ENCODE peak calls at places on chromosomes 16 and 17, in eight cellular contexts. P, J, E, A, Q, Y, T and B are unnamed samples.

GRCh38 chr16:4733211-4733742 is 794 bp downstream of the ANKS3 start:
- DNase-seq in Q (no peak), T (peak; percentile 41), E (no peak), P (no peak), J (no peak), A (no peak), Y (no peak), B (no peak)

GRCh38 chr16:80614908-80615696 is 74.3 kb downstream of the DYNLRB2 start:
- DNase-seq in J (no peak), E (no peak), Y (no peak), A (peak; percentile 53), T (no peak), Q (no peak), P (peak; percentile 33), B (no peak)

GRCh38 chr16:69724981-69725479 is 1.3 kb downstream of the NQO1 start:
- DNase-seq in A (no peak), T (no peak), E (no peak), J (no peak), P (peak; percentile 38), Q (no peak), Y (no peak), B (no peak)

GRCh38 chr17:60901806-60902205 is 224.2 kb downstream of the BCAS3 start:
- DNase-seq in A (no peak), T (no peak), Q (no peak), J (no peak), E (no peak), Y (no peak), P (peak; percentile 71), B (no peak)

GRCh38 chr16:84881702-84882521 is 62.1 kb downstream of the CRISPLD2 start:
- DNase-seq in J (no peak), Y (no peak), T (no peak), E (no peak), Q (no peak), P (peak; percentile 92), A (peak; percentile 61), B (peak; percentile 70)

GRCh38 chr16:9360075-9360474 is 268.6 kb downstream of the HAPSTR1 start:
- DNase-seq in Y (no peak), P (no peak), E (no peak), A (no peak), J (no peak), Q (no peak), T (no peak), B (no peak)

GRCh38 chr16:72291121-72291520 is 119.2 kb upstream of the PMFBP1 start:
- DNase-seq in E (no peak), J (no peak), A (peak; percentile 6), Q (no peak), Y (no peak), T (no peak), P (peak; percentile 77), B (no peak)

GRCh38 chr17:79306688-79307323 is 232.2 kb downstream of the ENGASE start:
- DNase-seq in E (no peak), P (peak; percentile 5), Q (no peak), Y (peak; percentile 68), A (no peak), T (peak; percentile 70), J (no peak), B (no peak)

GRCh38 chr17:41404024-41404651 is 6.7 kb upstream of the KRT31 start:
- DNase-seq in Q (no peak), J (no peak), T (no peak), E (no peak), A (peak; percentile 77), Y (no peak), P (peak; percentile 80), B (peak; percentile 90)

GRCh38 chr16:48556913-48557351 is 53.0 kb downstream of the N4BP1 start:
- DNase-seq in A (no peak), Q (no peak), Y (no peak), T (no peak), E (no peak), J (no peak), P (peak; percentile 74), B (peak; percentile 12)

GRCh38 chr17:39765159-39765558 is 27.4 kb downstream of the GRB7 start:
- DNase-seq in T (no peak), J (no peak), Y (no peak), A (no peak), P (no peak), Q (no peak), E (no peak), B (no peak)

GRCh38 chr17:52227926-52228325 is 69.4 kb upstream of the CA10 start:
- DNase-seq in T (no peak), P (no peak), E (no peak), A (no peak), Y (no peak), Q (no peak), J (no peak), B (no peak)

GRCh38 chr17:78267257-78268073 is 36.0 kb downstream of the TMEM235 start:
- DNase-seq in P (no peak), T (no peak), J (no peak), Q (no peak), Y (no peak), A (no peak), E (no peak), B (no peak)

GRCh38 chr17:28335959-28336871 is 654 bp downstream of the TNFAIP1 start:
- DNase-seq in E (peak; percentile 49), T (no peak), Q (peak; percentile 64), J (peak; percentile 89), Y (peak; percentile 68), A (peak; percentile 77), P (peak; percentile 96), B (peak; percentile 83)

GRCh38 chr16:86073763-86074493 is 175.0 kb downstream of the IRF8 start:
- DNase-seq in T (peak; percentile 53), E (no peak), J (no peak), P (no peak), Y (no peak), A (no peak), Q (peak; percentile 4), B (no peak)

GRCh38 chr17:68296217-68297140 is 5.2 kb downstream of the ARSG start:
- DNase-seq in Y (peak; percentile 49), J (no peak), A (no peak), T (no peak), E (no peak), P (no peak), Q (peak; percentile 52), B (peak; percentile 53)
- H3K4me3 ChIP-seq in Y (no peak overlapping the region), J (no peak overlapping the region), A (no peak overlapping the region), T (no peak overlapping the region), E (no peak overlapping the region), P (no peak overlapping the region), Q (no peak overlapping the region), B (no peak overlapping the region)

GRCh38 chr17:2175294-2175628 is 120.4 kb downstream of the HIC1 start:
- DNase-seq in J (no peak), E (no peak), Y (no peak), Q (no peak), T (no peak), A (no peak), P (peak; percentile 65), B (no peak)
- H3K4me3 ChIP-seq in J (no peak overlapping the region), E (no peak overlapping the region), Y (no peak overlapping the region), Q (no peak overlapping the region), T (no peak overlapping the region), A (no peak overlapping the region), P (no peak overlapping the region), B (no peak overlapping the region)

GRCh38 chr16:50276128-50276444 is 9.7 kb downstream of the ADCY7 start:
- DNase-seq in Q (no peak), J (no peak), T (peak; percentile 57), A (no peak), E (no peak), P (no peak), Y (no peak), B (no peak)
- H3K4me3 ChIP-seq in Q (no peak overlapping the region), J (no peak overlapping the region), T (peak overlapping the region; percentile 58), A (no peak overlapping the region), E (no peak overlapping the region), P (no peak overlapping the region), Y (no peak overlapping the region), B (no peak overlapping the region)

GRCh38 chr17:82228278-82228841 is 482 bp upstream of the SLC16A3 start:
- DNase-seq in T (peak; percentile 96), P (no peak), Q (peak; percentile 80), Y (peak; percentile 72), J (no peak), A (no peak), E (no peak), B (no peak)
- H3K4me3 ChIP-seq in T (peak overlapping the region; percentile 83), P (peak overlapping the region; percentile 80), Q (peak overlapping the region; percentile 63), Y (peak overlapping the region; percentile 61), J (no peak overlapping the region), A (peak overlapping the region; percentile 65), E (peak overlapping the region; percentile 41), B (peak overlapping the region; percentile 55)

GRCh38 chr17:57551321-57552079 is 193.6 kb downstream of the CCDC182 start:
- DNase-seq in Q (peak; percentile 82), J (peak; percentile 76), Y (peak; percentile 43), A (no peak), T (no peak), P (no peak), E (no peak), B (no peak)
- H3K4me3 ChIP-seq in Q (no peak overlapping the region), J (no peak overlapping the region), Y (no peak overlapping the region), A (no peak overlapping the region), T (no peak overlapping the region), P (no peak overlapping the region), E (no peak overlapping the region), B (no peak overlapping the region)

DNA sequence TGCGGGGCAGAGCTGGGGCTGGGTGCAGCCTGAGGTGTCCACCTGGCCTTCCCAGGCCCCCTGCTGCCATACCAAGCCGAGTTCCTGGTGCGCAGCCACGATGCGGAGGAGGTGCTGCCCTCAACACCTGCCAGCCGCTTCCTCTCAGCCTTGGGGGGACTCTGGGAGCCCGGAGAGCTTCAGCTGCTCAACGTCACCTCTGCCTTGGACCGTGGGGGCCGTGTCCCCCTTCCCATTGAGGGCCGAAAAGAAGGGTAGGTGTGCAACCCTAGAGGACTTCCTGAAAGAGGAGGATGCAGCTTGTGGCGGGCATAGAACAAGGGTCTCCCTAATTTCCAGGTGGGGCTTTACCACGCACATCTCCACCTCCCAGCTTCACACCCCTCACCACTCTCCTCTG is 2.5 kb downstream of the SGCA start:
- DNase-seq in P (no peak), Y (no peak), E (no peak), A (no peak), J (no peak), T (peak; percentile 58), Q (no peak), B (no peak)
- H3K4me3 ChIP-seq in P (no peak overlapping the region), Y (no peak overlapping the region), E (no peak overlapping the region), A (no peak overlapping the region), J (no peak overlapping the region), T (no peak overlapping the region), Q (no peak overlapping the region), B (no peak overlapping the region)

DNA sequence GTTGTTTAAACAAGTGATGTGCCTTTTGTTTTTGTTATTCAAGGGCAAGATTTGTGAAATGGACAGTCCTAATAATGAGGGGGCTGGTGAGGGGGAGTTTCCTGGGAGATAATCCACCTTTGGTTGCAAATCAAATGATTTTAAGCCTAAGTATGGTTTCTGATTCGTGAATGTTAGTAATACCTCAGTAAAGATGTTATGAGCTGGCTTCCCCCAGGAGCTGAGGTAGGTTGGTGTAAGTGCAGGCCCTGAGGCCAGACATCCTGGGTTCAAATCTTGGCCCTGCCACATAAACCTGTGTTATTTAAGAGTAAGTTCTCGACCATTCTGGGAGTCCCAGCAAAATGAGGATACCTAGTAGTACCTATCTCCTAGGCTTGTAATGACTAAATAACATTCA is 1.5 kb downstream of the SNX29 start:
- DNase-seq in Y (no peak), E (no peak), T (no peak), Q (no peak), P (peak; percentile 11), J (no peak), A (no peak), B (no peak)
- H3K4me3 ChIP-seq in Y (peak overlapping the region; percentile 92), E (peak overlapping the region; percentile 9), T (peak overlapping the region; percentile 80), Q (no peak overlapping the region), P (peak overlapping the region; percentile 96), J (peak overlapping the region; percentile 57), A (no peak overlapping the region), B (peak overlapping the region; percentile 98)

GRCh38 chr17:53570731-53571130 is 252.0 kb upstream of the KIF2B start:
- DNase-seq in E (no peak), T (no peak), Y (no peak), P (no peak), Q (no peak), A (no peak), J (no peak), B (no peak)
- H3K4me3 ChIP-seq in E (no peak overlapping the region), T (no peak overlapping the region), Y (no peak overlapping the region), P (no peak overlapping the region), Q (no peak overlapping the region), A (no peak overlapping the region), J (no peak overlapping the region), B (no peak overlapping the region)